ENCODE peak calls at places on chromosomes 16 and 17, in ten cellular contexts. B is lung; F is esophagus muscularis mucosa; N is K562; Z is neural progenitor cell; U is CD8-positive, alpha-beta T cell; M is A549; P is lower lobe of right lung; X is PC-3; W is pancreas. H is an unnamed sample.
A peak's percentile ranks its signal among the peaks of the same experiment; 100 is the strongest.

GRCh38 chr17:44672479-44673093 is 16.3 kb downstream of the MEIOC start:
- DNase-seq in B (no peak), F (no peak), N (peak; percentile 21), Z (peak; percentile 3), U (no peak), M (peak; percentile 42), P (no peak), X (peak; percentile 63), W (no peak), H (peak; percentile 32)

GRCh38 chr16:48936811-48937210 is 326.8 kb upstream of the N4BP1 start:
- DNase-seq in B (no peak), F (no peak), N (no peak), Z (no peak), U (no peak), M (no peak), P (no peak), X (no peak), W (no peak), H (no peak)

GRCh38 chr16:19599968-19600716 is 44.6 kb downstream of the VPS35L start:
- DNase-seq in B (no peak), F (no peak), N (no peak), Z (no peak), U (no peak), M (no peak), P (no peak), X (peak; percentile 14), W (no peak), H (no peak)

GRCh38 chr17:41026668-41027471 is at the start of gene KRTAP1-5:
- DNase-seq in B (no peak), F (no peak), N (no peak), Z (no peak), U (no peak), M (no peak), P (no peak), X (peak; percentile 58), W (no peak), H (no peak)

GRCh38 chr16:65002265-65002664 is 119.6 kb downstream of the CDH11 start:
- DNase-seq in B (no peak), F (no peak), N (no peak), Z (no peak), U (no peak), M (no peak), P (no peak), X (no peak), W (no peak), H (no peak)

GRCh38 chr17:40411821-40412220 is 5.9 kb downstream of the TOP2A start:
- DNase-seq in B (no peak), F (no peak), N (no peak), Z (no peak), U (no peak), M (no peak), P (no peak), X (no peak), W (no peak), H (no peak)

GRCh38 chr16:75073551-75074414 is 42.8 kb downstream of the LDHD start:
- DNase-seq in B (no peak), F (no peak), N (no peak), Z (no peak), U (no peak), M (no peak), P (no peak), X (no peak), W (no peak), H (no peak)

GRCh38 chr17:27640790-27641189 is 9.8 kb downstream of the LGALS9 start:
- DNase-seq in B (no peak), F (no peak), N (no peak), Z (no peak), U (no peak), M (no peak), P (no peak), X (no peak), W (no peak), H (no peak)

GRCh38 chr16:89921699-89922476 is 1.3 kb upstream of the TUBB3 start:
- DNase-seq in B (peak; percentile 73), F (no peak), N (peak; percentile 76), Z (peak; percentile 62), U (no peak), M (peak; percentile 90), P (no peak), X (peak; percentile 87), W (peak; percentile 68), H (peak; percentile 96)

GRCh38 chr16:81712681-81713080 is 66.4 kb upstream of the PLCG2 start:
- DNase-seq in B (no peak), F (no peak), N (no peak), Z (no peak), U (no peak), M (peak; percentile 47), P (no peak), X (no peak), W (no peak), H (no peak)

GRCh38 chr16:81708459-81709368 is 70.4 kb upstream of the PLCG2 start:
- DNase-seq in B (no peak), F (no peak), N (no peak), Z (no peak), U (no peak), M (peak; percentile 50), P (peak; percentile 46), X (no peak), W (peak; percentile 82), H (no peak)

GRCh38 chr16:81709369-81709900 is 69.7 kb upstream of the PLCG2 start:
- DNase-seq in B (no peak), F (no peak), N (no peak), Z (no peak), U (no peak), M (no peak), P (peak; percentile 27), X (no peak), W (no peak), H (no peak)

GRCh38 chr16:81711609-81712329 is 67.3 kb upstream of the PLCG2 start:
- DNase-seq in B (no peak), F (no peak), N (peak; percentile 57), Z (peak; percentile 57), U (no peak), M (peak; percentile 97), P (no peak), X (peak; percentile 83), W (no peak), H (no peak)

DNA sequence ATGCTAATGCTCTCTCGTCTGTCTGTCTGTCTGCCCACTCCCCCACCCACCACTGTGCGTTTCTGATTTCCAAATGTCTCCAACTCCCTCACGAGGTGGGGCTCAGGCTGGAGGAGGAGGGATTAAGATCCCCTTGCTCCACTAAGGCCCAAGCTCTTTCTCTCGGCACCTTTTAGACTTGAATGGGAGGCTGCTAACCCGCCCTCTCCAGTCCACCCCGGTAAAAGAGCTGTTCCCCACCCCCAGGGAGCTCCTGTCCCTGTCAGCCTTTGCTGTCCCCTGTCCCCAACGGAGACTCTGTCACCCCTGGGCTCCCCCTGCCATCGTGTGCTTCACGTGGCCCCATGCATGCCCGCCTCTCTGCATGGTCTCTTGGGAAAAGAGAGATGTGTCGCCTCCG is 68.5 kb upstream of the PLCG2 start:
- DNase-seq in B (no peak), F (no peak), N (no peak), Z (peak; percentile 77), U (no peak), M (peak; percentile 60), P (no peak), X (no peak), W (no peak), H (no peak)
- H3K27ac ChIP-seq in B (no peak overlapping the region), F (no peak overlapping the region), N (no peak overlapping the region), Z (no peak overlapping the region), U (no peak overlapping the region), M (peak overlapping the region; percentile 97), P (no peak overlapping the region), X (no peak overlapping the region), W (no peak overlapping the region), H (no peak overlapping the region)

GRCh38 chr17:42999003-42999525 is 845 bp downstream of the RPL27 start:
- DNase-seq in B (no peak), F (no peak), N (no peak), Z (no peak), U (no peak), M (no peak), P (no peak), X (no peak), W (no peak), H (no peak)

GRCh38 chr17:42992872-42993271 is 5.3 kb upstream of the RPL27 start:
- DNase-seq in B (no peak), F (no peak), N (no peak), Z (no peak), U (no peak), M (no peak), P (no peak), X (no peak), W (no peak), H (no peak)

GRCh38 chr17:42997984-42998938 is at the start of gene RPL27:
- DNase-seq in B (peak; percentile 98), F (peak; percentile 100), N (peak; percentile 90), Z (peak; percentile 99), U (peak; percentile 95), M (peak; percentile 100), P (peak; percentile 98), X (peak; percentile 98), W (peak; percentile 98), H (peak; percentile 100)

DNA sequence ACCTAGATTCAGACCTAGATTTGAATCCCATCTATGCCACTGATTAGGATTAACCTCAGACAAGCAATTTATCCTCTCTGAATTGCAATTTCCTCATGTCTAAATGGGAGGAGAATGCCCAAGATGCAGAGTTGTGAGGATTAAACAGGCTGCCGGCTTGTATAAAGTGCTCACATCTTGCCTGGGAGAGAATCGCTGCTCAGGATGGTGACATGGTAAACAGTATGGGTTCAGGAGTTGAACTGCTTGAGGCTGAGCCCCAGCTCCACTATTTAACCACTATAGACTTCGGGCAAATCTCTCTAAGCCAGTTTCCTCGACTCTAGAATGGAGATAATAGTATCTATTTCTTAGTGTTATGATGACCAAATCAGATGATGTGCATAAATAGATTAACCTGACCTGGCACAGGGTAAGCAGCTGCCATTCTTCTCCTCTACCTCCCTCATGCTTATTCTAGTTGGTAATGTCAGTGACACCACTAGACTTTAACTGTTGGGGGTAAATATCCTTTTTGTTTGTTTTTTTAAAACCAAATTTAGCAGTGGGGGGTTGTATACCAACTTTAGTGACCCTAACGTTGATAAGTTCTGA is 732 bp upstream of the RPL27 start:
- DNase-seq in B (no peak), F (no peak), N (no peak), Z (no peak), U (no peak), M (no peak), P (no peak), X (peak; percentile 9), W (no peak), H (no peak)
- H3K4me3 ChIP-seq in B (no peak overlapping the region), F (peak overlapping the region; percentile 64), N (peak overlapping the region; percentile 93), Z (peak overlapping the region; percentile 79), U (no peak overlapping the region), M (peak overlapping the region; percentile 30), P (peak overlapping the region; percentile 89), X (peak overlapping the region; percentile 59), W (no peak overlapping the region), H (peak overlapping the region; percentile 17)

DNA sequence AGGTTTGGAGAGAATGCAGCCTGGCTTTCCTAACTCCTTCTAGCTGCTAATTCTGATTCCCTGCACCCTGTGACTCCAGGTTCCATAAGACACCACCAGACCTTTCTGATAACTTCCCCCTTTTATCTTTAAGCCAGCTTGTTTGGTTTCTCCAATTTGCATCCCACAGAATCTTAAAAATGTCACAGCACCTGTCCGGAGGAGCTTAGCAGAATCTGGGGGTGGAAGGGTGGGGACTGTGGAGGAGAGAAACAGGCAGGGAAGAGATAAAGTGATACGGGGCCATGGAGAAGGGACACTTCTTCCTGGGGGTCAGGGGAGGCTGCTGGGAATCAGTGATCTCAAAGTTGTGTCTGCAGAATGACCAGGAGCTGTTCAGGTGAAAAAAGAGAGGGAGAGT is 59.4 kb downstream of the FOXL1 start:
- DNase-seq in B (no peak), F (no peak), N (no peak), Z (no peak), U (no peak), M (no peak), P (no peak), X (no peak), W (no peak), H (no peak)
- TF ChIP-seq CTCF in B (no peak), F (no peak), N (no peak), Z (no peak), U (no peak), M (no peak), P (no peak), X (no peak), W (no peak), H (no peak)

GRCh38 chr16:31785126-31785525 is 88.5 kb upstream of the ZNF267 start:
- DNase-seq in B (no peak), F (no peak), N (no peak), Z (no peak), U (no peak), M (no peak), P (no peak), X (no peak), W (no peak), H (no peak)
- H3K27ac ChIP-seq in B (no peak overlapping the region), F (no peak overlapping the region), N (no peak overlapping the region), Z (no peak overlapping the region), U (no peak overlapping the region), M (no peak overlapping the region), P (no peak overlapping the region), X (no peak overlapping the region), W (no peak overlapping the region), H (no peak overlapping the region)